ENCODE peak calls at places on chromosomes 5 and 9, in nine cellular contexts. Y is uterus, G is WTC11, P is GM20000, X is tibial nerve, M is psoas muscle, K is GM12864, H is AG04450, I is choroid plexus epithelial cell. W is an unnamed sample.

GRCh38 chr9:136328011-136328621 is 777 bp downstream of the GPSM1 start:
- DNase-seq in Y (no peak), G (no peak), P (peak), X (no peak), M (no peak), K (no peak), H (no peak), I (no peak), W (no peak)

GRCh38 chr9:4386819-4387218 is 87.0 kb upstream of the GLIS3 start:
- DNase-seq in Y (no peak), G (no peak), P (no peak), X (no peak), M (no peak), K (no peak), H (no peak), I (no peak), W (no peak)

GRCh38 chr5:143636951-143637528 is 174.9 kb upstream of the HMHB1 start:
- DNase-seq in Y (no peak), G (no peak), P (no peak), X (no peak), M (no peak), K (no peak), H (no peak), I (peak), W (no peak)

GRCh38 chr9:5511476-5511875 is 1.1 kb downstream of the PDCD1LG2 start:
- DNase-seq in Y (no peak), G (no peak), P (no peak), X (no peak), M (no peak), K (no peak), H (no peak), I (no peak), W (no peak)

GRCh38 chr5:14148890-14149671 is 5.9 kb downstream of the TRIO start:
- DNase-seq in Y (no peak), G (no peak), P (no peak), X (no peak), M (no peak), K (no peak), H (no peak), I (no peak), W (no peak)

GRCh38 chr9:127950513-127951210 is 13.0 kb upstream of the DPM2 start:
- DNase-seq in Y (peak), G (no peak), P (no peak), X (no peak), M (no peak), K (no peak), H (no peak), I (no peak), W (no peak)

GRCh38 chr9:134993416-134993815 is 75.7 kb upstream of the FCN1 start:
- DNase-seq in Y (no peak), G (no peak), P (no peak), X (no peak), M (peak), K (no peak), H (no peak), I (no peak), W (peak)

GRCh38 chr5:116626272-116626723 is 51.7 kb upstream of the SEMA6A start:
- DNase-seq in Y (peak), G (no peak), P (no peak), X (peak), M (peak), K (no peak), H (no peak), I (peak), W (no peak)

GRCh38 chr9:123863164-123863855 is 66.6 kb downstream of the DENND1A start:
- DNase-seq in Y (no peak), G (no peak), P (no peak), X (peak), M (no peak), K (no peak), H (no peak), I (peak), W (no peak)

GRCh38 chr9:111386386-111386785 is 56.4 kb upstream of the OR2K2 start:
- DNase-seq in Y (no peak), G (no peak), P (no peak), X (no peak), M (no peak), K (no peak), H (no peak), I (no peak), W (no peak)

GRCh38 chr9:75390951-75391350 is 302.6 kb downstream of the OSTF1 start:
- DNase-seq in Y (no peak), G (no peak), P (no peak), X (no peak), M (no peak), K (no peak), H (no peak), I (peak), W (no peak)
- TF ChIP-seq CTCF in Y (no peak), G (no peak), P (no peak), X (no peak), M (no peak), K (no peak), H (no peak), I (no peak), W (no peak)

GRCh38 chr9:68574150-68574549 is 33.5 kb upstream of the TMEM252 start:
- DNase-seq in Y (no peak), G (no peak), P (no peak), X (no peak), M (no peak), K (no peak), H (no peak), I (peak), W (no peak)
- TF ChIP-seq CTCF in Y (no peak), G (no peak), P (no peak), X (no peak), M (peak), K (peak), H (peak), I (peak), W (peak)

DNA sequence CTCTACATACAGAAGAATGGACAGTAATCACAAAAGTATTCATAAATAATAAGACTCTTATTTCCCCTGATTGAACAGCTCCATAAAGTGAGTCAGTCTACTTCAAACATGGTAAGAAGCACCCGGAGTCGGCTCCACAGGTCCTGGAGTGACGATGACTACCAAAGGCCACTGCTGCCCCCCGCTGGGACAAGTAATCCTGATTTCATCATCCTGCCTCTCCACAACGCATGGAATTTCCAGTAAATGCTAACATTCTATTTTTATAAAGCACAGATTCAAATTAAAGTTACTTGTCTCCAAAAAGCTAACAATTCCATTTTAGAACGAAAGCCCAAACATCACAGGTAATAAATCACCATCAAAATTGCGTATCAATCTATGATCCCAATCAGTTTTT is 16.2 kb downstream of the ATPSCKMT start:
- DNase-seq in Y (no peak), G (peak), P (no peak), X (no peak), M (no peak), K (no peak), H (peak), I (peak), W (no peak)
- TF ChIP-seq CTCF in Y (no peak), G (no peak), P (no peak), X (no peak), M (peak), K (no peak), H (peak), I (no peak), W (no peak)

DNA sequence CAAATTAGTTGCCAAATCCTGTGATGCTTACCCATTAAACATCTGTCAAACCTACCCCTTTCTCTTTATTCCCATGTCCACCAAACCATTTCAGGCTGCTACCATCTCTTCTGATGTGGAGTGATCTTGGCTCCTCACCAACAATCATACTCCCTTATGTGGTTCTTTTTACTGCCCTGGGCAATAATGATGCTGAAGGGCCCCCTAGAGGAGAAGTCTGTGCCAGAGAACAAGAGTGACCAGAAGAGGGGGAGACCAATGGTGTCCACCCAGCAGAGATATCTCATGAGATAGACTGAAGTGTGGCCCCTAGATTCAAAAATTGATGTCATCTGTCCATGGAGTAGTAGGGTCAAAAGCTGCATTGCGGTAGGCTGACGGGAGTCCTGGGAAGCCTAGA is 10.9 kb downstream of the LRRC70 start:
- DNase-seq in Y (no peak), G (no peak), P (no peak), X (no peak), M (no peak), K (no peak), H (no peak), I (no peak), W (no peak)
- TF ChIP-seq CTCF in Y (no peak), G (no peak), P (no peak), X (no peak), M (no peak), K (no peak), H (no peak), I (no peak), W (no peak)

GRCh38 chr5:81192351-81192750 is 40.8 kb upstream of the CKMT2 start:
- DNase-seq in Y (no peak), G (peak), P (no peak), X (no peak), M (no peak), K (no peak), H (no peak), I (no peak), W (no peak)
- TF ChIP-seq CTCF in Y (no peak), G (no peak), P (no peak), X (no peak), M (no peak), K (no peak), H (no peak), I (no peak), W (no peak)

DNA sequence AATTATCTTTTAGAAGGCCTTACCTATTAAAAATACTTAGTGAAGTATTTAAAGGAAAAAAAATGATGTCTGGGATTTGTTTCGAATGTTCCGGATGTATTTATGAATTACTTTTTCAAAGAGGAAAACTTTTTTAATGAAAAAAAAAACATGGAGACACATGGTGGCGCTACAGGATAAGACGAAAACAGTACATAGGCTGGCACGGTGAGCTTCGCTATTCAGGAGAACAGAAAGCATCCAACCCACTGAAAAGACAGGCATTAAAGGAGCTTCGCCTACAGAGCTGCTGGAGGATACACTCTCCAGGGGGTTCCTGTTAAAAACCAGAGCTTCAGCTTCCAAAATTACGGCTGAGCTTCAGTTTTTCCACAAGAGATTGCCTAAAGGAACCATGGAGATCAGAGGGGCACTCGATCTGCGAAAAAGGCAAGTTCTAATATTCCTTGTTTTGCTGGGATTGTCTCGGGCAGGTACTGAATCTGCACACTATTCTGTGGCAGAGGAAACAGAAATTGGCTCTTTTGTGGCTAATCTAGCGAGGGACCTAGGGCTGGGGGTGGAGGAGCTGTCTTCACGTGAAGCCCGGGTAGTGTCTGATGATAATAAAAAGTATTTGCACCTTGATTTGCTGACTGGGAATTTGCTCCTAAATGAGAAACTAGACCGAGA is at the start of gene PCDHB14:
- DNase-seq in Y (no peak), G (no peak), P (no peak), X (no peak), M (no peak), K (no peak), H (no peak), I (peak), W (no peak)
- TF ChIP-seq CTCF in Y (no peak), G (no peak), P (no peak), X (no peak), M (peak), K (no peak), H (no peak), I (no peak), W (no peak)

DNA sequence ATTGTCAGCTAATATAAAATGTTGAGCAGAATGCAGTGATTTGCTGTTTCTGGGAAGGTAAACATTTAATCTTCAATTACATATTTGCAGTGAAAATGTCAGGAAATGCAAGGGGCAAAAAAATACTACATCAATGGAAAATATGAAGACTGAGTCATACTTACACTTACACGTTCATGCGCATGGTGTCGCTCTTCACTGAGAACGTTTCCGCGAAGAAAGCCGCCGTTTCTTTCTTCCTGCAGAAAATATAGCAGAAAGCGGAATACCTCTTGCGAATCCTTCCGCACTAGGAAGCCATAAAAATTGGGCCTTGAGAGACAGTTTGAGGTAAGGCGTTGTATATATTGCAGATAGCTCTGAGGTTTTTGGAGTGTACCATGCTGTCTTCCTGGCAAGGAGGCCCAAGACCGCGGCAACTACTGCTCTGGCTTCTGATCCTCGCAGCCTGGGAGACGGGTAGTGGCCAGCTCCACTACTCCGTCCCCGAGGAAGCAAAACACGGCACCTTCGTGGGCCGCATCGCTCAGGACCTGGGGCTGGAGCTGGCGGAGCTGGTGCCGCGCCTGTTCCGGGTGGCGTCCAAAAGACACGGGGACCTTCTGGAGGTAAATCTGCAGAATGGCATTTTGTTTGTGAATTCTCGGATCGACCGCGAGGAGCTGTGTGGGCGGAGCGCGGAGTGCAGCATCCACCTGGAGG is at the start of gene PCDHA13:
- DNase-seq in Y (peak), G (no peak), P (peak), X (no peak), M (no peak), K (no peak), H (no peak), I (no peak), W (no peak)
- TF ChIP-seq CTCF in Y (peak), G (peak), P (no peak), X (peak), M (no peak), K (no peak), H (no peak), I (no peak), W (no peak)

GRCh38 chr5:135881244-135881643 is 14.4 kb downstream of the IL9 start:
- DNase-seq in Y (no peak), G (no peak), P (no peak), X (no peak), M (no peak), K (no peak), H (no peak), I (no peak), W (no peak)

GRCh38 chr5:135879591-135879990 is 16.1 kb downstream of the IL9 start:
- DNase-seq in Y (no peak), G (no peak), P (no peak), X (no peak), M (no peak), K (no peak), H (no peak), I (no peak), W (no peak)

GRCh38 chr5:135880801-135881200 is 14.8 kb downstream of the IL9 start:
- DNase-seq in Y (no peak), G (no peak), P (no peak), X (no peak), M (no peak), K (no peak), H (no peak), I (no peak), W (no peak)

GRCh38 chr5:135878156-135878620 is 17.5 kb downstream of the IL9 start:
- DNase-seq in Y (no peak), G (no peak), P (no peak), X (no peak), M (peak), K (no peak), H (no peak), I (no peak), W (no peak)

DNA sequence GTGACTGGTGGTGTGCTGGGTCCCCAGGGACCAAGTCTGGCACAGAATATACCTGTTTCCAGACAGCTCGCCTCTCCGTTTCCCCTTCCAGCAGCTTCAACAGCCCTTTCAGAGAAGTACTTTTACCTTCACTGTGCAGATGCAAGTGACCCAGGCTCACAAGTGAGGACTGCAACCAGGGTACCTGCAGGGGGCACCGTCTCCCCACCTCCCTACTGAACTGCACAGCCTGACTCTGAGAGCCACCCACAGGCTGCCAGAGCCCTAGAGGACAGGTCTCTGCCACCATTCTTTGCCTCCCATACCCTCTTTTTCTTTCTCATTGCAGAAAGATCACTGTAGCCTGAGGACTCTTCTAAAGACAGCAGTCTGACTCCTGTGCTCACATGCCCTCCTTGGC is 15.4 kb downstream of the IL9 start:
- DNase-seq in Y (no peak), G (peak), P (no peak), X (no peak), M (no peak), K (no peak), H (no peak), I (peak), W (no peak)
- TF ChIP-seq CTCF in Y (no peak), G (peak), P (no peak), X (no peak), M (no peak), K (peak), H (peak), I (peak), W (no peak)

GRCh38 chr9:109953813-109954489 is 174.0 kb downstream of the PALM2AKAP2 start:
- DNase-seq in Y (no peak), G (no peak), P (no peak), X (no peak), M (no peak), K (no peak), H (no peak), I (no peak), W (no peak)
- TF ChIP-seq CTCF in Y (no peak), G (no peak), P (peak), X (no peak), M (no peak), K (peak), H (peak), I (peak), W (no peak)

GRCh38 chr5:151295801-151296477 is 7.6 kb downstream of the SLC36A3 start:
- DNase-seq in Y (no peak), G (no peak), P (no peak), X (no peak), M (no peak), K (no peak), H (no peak), I (peak), W (no peak)

GRCh38 chr5:151298465-151298864 is 5.1 kb downstream of the SLC36A3 start:
- DNase-seq in Y (no peak), G (no peak), P (no peak), X (no peak), M (no peak), K (no peak), H (no peak), I (peak), W (no peak)

GRCh38 chr5:151296974-151297373 is 6.6 kb downstream of the SLC36A3 start:
- DNase-seq in Y (no peak), G (no peak), P (no peak), X (no peak), M (no peak), K (no peak), H (no peak), I (no peak), W (no peak)

GRCh38 chr5:151296478-151296830 is 7.1 kb downstream of the SLC36A3 start:
- DNase-seq in Y (no peak), G (no peak), P (no peak), X (no peak), M (no peak), K (no peak), H (no peak), I (no peak), W (no peak)

DNA sequence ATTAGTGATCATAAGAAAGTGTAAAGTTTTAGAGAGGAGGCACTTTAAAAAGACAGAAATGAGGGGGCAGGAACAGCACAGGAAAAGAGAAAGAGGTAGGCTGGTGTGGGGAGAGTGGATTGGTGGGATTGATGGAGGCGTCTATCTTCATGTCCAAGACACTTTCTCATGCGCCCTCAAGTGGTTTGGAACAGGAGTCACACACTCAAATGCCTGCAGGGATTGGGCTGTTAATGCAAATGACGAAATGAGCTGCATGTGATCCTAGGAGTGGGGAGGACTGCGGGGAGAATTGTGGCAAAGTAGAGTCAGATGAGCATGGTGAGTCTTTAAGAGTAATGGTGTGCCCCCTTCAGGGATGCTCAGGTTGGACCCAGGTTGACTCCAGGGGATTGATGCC is 5.5 kb downstream of the SLC36A3 start:
- DNase-seq in Y (no peak), G (peak), P (no peak), X (peak), M (no peak), K (no peak), H (no peak), I (peak), W (peak)
- TF ChIP-seq CTCF in Y (no peak), G (no peak), P (no peak), X (no peak), M (peak), K (peak), H (no peak), I (peak), W (peak)